ENCODE peak calls at places on chromosomes 6 and 20, in eight cellular contexts. S is H1, F is Peyer's patch, Z is IMR-90, Q is right lobe of liver, K is A549, J is spleen, R is endothelial cell of umbilical vein. D is an unnamed sample.

GRCh38 chr6:157432861-157433260 is 51.9 kb downstream of the ZDHHC14 start:
- DNase-seq in Z (no peak), Q (no peak), R (no peak), J (no peak), K (no peak), S (no peak), F (no peak), D (no peak)

GRCh38 chr20:57433658-57434389 is 42.6 kb downstream of the RBM38 start:
- DNase-seq in Q (no peak), F (no peak), S (no peak), K (no peak), R (no peak), J (peak; percentile 81), Z (no peak), D (no peak)

GRCh38 chr6:127554435-127555006 is 22.5 kb upstream of the C6orf58 start:
- DNase-seq in R (peak; percentile 27), F (no peak), Z (peak; percentile 27), S (no peak), Q (no peak), J (no peak), K (peak; percentile 51), D (no peak)

GRCh38 chr6:82506526-82506925 is 142.9 kb downstream of the TPBG start:
- DNase-seq in Z (no peak), F (no peak), J (no peak), R (no peak), Q (no peak), S (no peak), K (peak; percentile 83), D (no peak)

GRCh38 chr6:112033824-112034223 is 20.1 kb upstream of the CCN6 start:
- DNase-seq in J (no peak), S (no peak), Z (no peak), R (no peak), Q (no peak), K (no peak), F (no peak), D (no peak)

GRCh38 chr6:116888732-116889360 is 11.8 kb downstream of the RFX6 start:
- DNase-seq in J (no peak), Q (no peak), Z (no peak), S (no peak), R (no peak), F (no peak), K (no peak), D (no peak)

GRCh38 chr6:156719395-156719719 is 57.8 kb upstream of the ARID1B start:
- DNase-seq in S (no peak), Z (no peak), R (no peak), K (no peak), J (no peak), Q (no peak), F (peak; percentile 63), D (no peak)

GRCh38 chr6:112141707-112142106 is 54.3 kb downstream of the FAM229B start:
- DNase-seq in K (no peak), R (no peak), Z (no peak), Q (no peak), J (no peak), F (no peak), S (no peak), D (no peak)

GRCh38 chr20:52683761-52684160 is 288.4 kb upstream of the TSHZ2 start:
- DNase-seq in K (no peak), R (no peak), J (no peak), S (no peak), Z (no peak), Q (no peak), F (no peak), D (no peak)

GRCh38 chr6:134065706-134066105 is 13.3 kb upstream of the SLC2A12 start:
- DNase-seq in S (no peak), F (no peak), Z (peak; percentile 32), J (no peak), K (peak; percentile 37), Q (no peak), R (peak; percentile 30), D (no peak)
- TF ChIP-seq CTCF in S (peak; percentile 70), F (peak; percentile 36), Z (peak; percentile 42), J (no peak), K (peak; percentile 20), Q (peak; percentile 46), R (peak; percentile 44), D (peak; percentile 23)

DNA sequence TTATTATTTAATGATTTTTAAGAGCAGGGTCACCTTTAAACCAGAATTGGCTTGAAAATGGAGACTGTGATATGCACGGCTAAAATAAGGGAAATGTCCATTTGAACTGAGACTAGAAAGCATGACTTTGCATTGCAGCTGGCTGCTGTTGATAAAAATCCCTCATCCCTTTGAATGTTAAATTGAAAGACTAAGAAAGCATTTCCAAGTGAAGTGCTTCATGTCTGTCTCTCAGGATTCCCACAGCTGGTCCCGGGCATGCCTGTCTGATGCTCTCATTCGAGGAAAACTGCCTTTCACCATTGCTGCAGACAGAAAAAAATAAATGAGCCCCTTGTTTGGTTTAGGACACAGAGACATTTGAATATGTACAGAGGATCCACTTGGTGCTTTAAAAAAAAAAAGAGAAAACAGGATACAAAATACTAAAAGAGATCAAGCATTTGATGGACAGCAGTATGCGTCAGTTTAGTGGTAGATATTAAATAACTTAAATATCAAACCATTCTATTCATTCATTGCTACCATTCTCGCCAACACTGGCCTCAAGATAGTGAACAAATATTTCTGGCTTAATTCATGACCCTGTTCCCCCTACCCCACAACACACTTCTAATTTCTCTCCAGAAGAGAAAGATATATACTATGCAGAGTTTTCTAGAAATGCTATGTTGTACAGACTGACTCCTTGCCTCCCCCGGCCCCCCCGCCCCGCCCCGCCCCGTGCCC is 55.0 kb downstream of the TBC1D7 start:
- DNase-seq in Z (no peak), F (no peak), J (no peak), R (no peak), K (no peak), S (no peak), Q (no peak), D (no peak)
- TF ChIP-seq POLR2A in Z (no peak), F (no peak), J (no peak), R (no peak), K (no peak), S (no peak), Q (no peak), D (no peak)

DNA sequence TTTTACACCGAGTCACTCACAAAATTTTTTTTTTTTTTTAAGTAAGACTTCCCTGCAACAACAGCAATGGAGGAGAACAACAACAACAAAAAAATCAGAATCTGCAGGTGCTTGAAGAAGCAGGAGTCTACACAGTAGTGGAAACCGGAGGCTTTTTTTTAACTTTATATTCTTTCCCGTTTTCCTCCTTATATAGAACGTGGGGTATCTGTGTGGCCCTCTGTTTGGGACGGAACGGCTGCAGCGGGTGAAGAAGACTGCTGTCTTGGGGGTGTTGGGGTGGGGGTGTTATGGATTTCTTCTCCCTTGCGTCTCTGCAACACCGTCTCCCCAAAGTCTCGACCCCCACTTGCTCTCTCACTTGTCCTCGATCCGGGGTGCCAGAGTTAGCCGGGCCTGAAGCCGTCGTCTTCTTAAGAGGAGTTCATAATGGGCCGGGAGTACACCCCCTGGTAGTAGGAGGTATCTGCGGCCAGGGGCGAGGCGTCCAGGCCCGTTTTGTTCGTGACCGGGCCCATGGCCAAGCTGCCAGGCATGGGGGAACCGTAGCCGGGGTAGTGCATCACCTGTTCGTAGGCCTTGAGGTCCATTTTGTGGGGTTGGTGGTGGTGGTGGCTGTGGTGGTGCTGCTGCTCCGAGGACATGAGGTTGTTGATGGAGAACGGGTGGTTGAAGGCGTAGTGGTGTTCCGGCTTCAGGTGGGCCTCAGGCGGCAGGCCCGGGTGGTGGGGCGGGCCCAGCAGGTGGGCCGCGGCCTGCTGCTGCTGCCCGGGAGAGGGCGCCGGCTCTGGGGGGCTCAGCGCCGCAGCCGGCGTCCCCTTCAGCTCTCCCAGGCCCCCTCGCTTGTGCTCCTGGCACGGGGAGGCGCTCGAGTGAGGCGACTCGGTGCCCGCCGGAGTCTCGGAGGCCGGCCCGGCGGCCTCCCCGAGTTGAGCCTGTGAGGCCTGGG is 2.7 kb downstream of the FOXA2 start:
- DNase-seq in F (no peak), Z (no peak), J (no peak), Q (no peak), K (no peak), R (no peak), S (no peak), D (no peak)
- H3K9me3 ChIP-seq in F (no peaks in the 10 kb centered on the region), Z (peaks cover 2% of the 10 kb centered on the region), J (no peaks in the 10 kb centered on the region), Q (no peaks in the 10 kb centered on the region), K (no peaks in the 10 kb centered on the region), R (no peaks in the 10 kb centered on the region), S (no peaks in the 10 kb centered on the region), D (no peaks in the 10 kb centered on the region)

DNA sequence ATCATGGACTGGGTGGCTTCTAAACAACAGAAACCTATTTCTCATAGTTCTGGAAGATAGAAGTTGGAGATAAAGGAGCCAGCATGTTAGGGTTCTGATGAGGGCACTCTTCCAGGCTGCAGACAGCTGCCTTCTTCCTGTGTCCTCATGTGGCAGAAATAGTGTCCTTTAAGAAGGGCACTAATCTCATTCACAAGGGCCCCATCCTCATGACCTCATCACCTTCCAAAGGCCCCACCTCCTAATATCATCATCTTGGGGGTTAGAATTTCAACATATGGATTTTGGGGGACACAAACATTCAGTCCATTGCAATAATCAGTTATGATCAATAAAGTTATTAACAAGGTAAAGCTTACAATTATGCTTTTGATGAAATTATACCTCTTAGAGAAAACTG is 130.8 kb upstream of the SLC22A23 start:
- DNase-seq in S (no peak), Q (no peak), K (no peak), J (no peak), R (no peak), Z (no peak), F (no peak), D (no peak)
- TF ChIP-seq CTCF in S (no peak), Q (no peak), K (no peak), J (no peak), R (no peak), Z (no peak), F (no peak), D (no peak)

DNA sequence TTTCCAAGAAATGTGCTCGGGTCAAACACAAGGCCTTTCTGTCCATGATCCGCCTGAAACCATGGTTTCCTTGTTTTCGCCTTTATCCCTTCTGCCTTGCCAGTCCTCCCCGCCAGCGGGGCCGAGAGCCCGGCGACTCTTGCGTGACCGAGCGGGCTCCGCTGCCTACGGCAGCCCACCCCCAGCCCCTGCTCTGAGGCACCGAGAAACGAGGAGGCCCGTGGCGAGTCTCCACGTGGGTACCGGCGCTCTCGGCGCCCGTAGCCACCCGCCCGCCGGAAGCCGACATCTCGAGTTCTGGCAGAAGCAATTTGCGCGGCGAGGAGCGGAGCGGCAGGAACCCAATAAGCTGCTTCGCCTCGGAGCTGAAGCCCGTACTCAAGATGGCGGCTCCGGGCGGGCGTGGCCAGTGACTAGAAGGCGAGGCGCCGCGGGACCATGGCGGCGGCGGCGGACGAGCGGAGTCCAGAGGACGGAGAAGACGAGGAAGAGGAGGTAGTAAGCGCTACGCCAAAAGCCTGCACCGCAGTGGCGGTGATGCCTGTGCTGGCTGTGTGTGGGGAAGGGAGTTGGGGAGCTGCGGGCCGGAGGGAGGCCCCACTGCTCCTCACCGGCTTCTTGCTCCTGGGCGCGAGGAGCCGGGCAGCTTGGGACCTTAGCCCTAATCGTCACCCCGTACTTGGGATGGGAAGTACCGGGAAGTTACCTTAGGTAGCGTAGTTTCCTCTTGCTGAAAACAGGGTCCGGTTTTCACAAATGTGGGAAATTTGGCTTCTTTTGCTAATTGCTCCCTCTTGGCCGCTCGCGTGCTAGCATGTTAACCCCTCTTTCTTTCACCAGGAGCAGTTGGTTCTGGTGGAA is at the start of gene GTF3C6:
- DNase-seq in Q (peak; percentile 95), Z (peak; percentile 91), S (peak; percentile 81), R (peak; percentile 93), K (peak; percentile 92), J (peak; percentile 99), F (peak; percentile 96), D (peak; percentile 97)
- TF ChIP-seq POLR2A in Q (peak; percentile 91), Z (peak; percentile 91), S (peak; percentile 94), R (peak; percentile 97), K (peak; percentile 91), J (no peak), F (peak; percentile 74), D (no peak)